ENCODE peak calls at places on chromosomes 6 and 20, in five cellular contexts. M, B, O, T and Z are unnamed samples.

GRCh38 chr6:52361347-52361944 is 505 bp upstream of the PAQR8 start:
- DNase-seq in M (peak; percentile 60), B (no peak), O (peak; percentile 38), T (peak; percentile 50), Z (peak; percentile 14)

GRCh38 chr6:30556714-30556963 is 350 bp upstream of the GNL1 start:
- DNase-seq in M (peak; percentile 92), B (peak; percentile 89), O (peak; percentile 92), T (no peak), Z (peak; percentile 93)

GRCh38 chr6:163355471-163355991 is 59.0 kb upstream of the QKI start:
- DNase-seq in M (no peak), B (no peak), O (peak; percentile 84), T (no peak), Z (no peak)

GRCh38 chr6:7106752-7107577 is 796 bp upstream of the RREB1 start:
- DNase-seq in M (peak; percentile 83), B (peak; percentile 75), O (peak; percentile 32), T (peak; percentile 71), Z (peak; percentile 43)

GRCh38 chr6:32085759-32086458 is 23.2 kb downstream of the TNXB start:
- DNase-seq in M (peak; percentile 26), B (no peak), O (no peak), T (no peak), Z (no peak)

GRCh38 chr6:158810149-158811095 is 8.7 kb downstream of the EZR start:
- DNase-seq in M (no peak), B (no peak), O (no peak), T (no peak), Z (no peak)

GRCh38 chr20:6886065-6886729 is 118.7 kb downstream of the BMP2 start:
- DNase-seq in M (no peak), B (no peak), O (no peak), T (peak; percentile 56), Z (no peak)

GRCh38 chr6:105359419-105360366 is 43.2 kb downstream of the PREP start:
- DNase-seq in M (no peak), B (no peak), O (no peak), T (no peak), Z (peak; percentile 78)

GRCh38 chr6:145544514-145544913 is 190.8 kb downstream of the EPM2A start:
- DNase-seq in M (no peak), B (no peak), O (no peak), T (no peak), Z (no peak)

GRCh38 chr6:158560787-158561246 is 926 bp downstream of the TMEM181 start:
- DNase-seq in M (no peak), B (no peak), O (no peak), T (no peak), Z (peak; percentile 4)